ENCODE peak calls at places on chromosomes 7 and 10, in five cellular contexts. Y, G, I, Z and T are unnamed samples.

GRCh38 chr7:95620631-95621030 is 24.3 kb upstream of the PDK4 start:
- DNase-seq in G (no peak), Y (no peak), Z (no peak), I (no peak), T (no peak)

GRCh38 chr7:5533821-5534367 is 110.3 kb upstream of the TNRC18 start:
- DNase-seq in Z (no peak), I (no peak), G (no peak), Y (no peak), T (no peak)

GRCh38 chr7:4792537-4793126 is 17.2 kb downstream of the AP5Z1 start:
- DNase-seq in Z (no peak), G (no peak), I (no peak), Y (no peak), T (no peak)

GRCh38 chr7:30598121-30598876 is 3.6 kb downstream of the GARS1 start:
- DNase-seq in Z (no peak), I (no peak), Y (peak; percentile 35), G (no peak), T (no peak)

GRCh38 chr7:35697414-35698175 is 2.7 kb upstream of the HERPUD2 start:
- DNase-seq in Z (no peak), I (no peak), Y (peak; percentile 77), G (no peak), T (no peak)

GRCh38 chr7:99036531-99037175 is 107.3 kb downstream of the SMURF1 start:
- DNase-seq in Z (no peak), G (no peak), Y (peak; percentile 12), I (peak; percentile 51), T (no peak)

GRCh38 chr7:137576481-137576880 is 232.9 kb upstream of the PTN start:
- DNase-seq in Z (no peak), G (no peak), Y (no peak), I (no peak), T (no peak)

GRCh38 chr7:30740417-30741181 is 11.3 kb upstream of the INMT start:
- DNase-seq in G (no peak), I (peak; percentile 90), Y (peak; percentile 65), Z (peak; percentile 73), T (peak; percentile 52)

GRCh38 chr10:14605231-14605925 is 169.3 kb downstream of the FAM107B start:
- DNase-seq in G (no peak), I (no peak), Z (no peak), Y (peak; percentile 68), T (no peak)

GRCh38 chr10:44513592-44513991 is 128.7 kb upstream of the CXCL12 start:
- DNase-seq in I (no peak), Y (peak; percentile 59), G (no peak), Z (no peak), T (no peak)

GRCh38 chr7:138882249-138882648 is 84.3 kb upstream of the ATP6V0A4 start:
- DNase-seq in Z (no peak), I (no peak), Y (no peak), G (no peak), T (no peak)

GRCh38 chr10:107481224-107481623 is 316.7 kb upstream of the SORCS1 start:
- DNase-seq in Y (no peak), Z (no peak), G (no peak), I (no peak), T (no peak)

GRCh38 chr7:155959894-155960293 is 147.6 kb upstream of the SHH start:
- DNase-seq in Y (no peak), G (no peak), I (no peak), Z (no peak), T (no peak)

GRCh38 chr7:80372415-80372814 is 139.4 kb downstream of the GNAT3 start:
- DNase-seq in I (no peak), Y (peak; percentile 76), Z (no peak), G (no peak), T (no peak)

GRCh38 chr10:90652519-90652918 is 205.3 kb downstream of the HTR7 start:
- DNase-seq in Z (no peak), G (no peak), Y (no peak), I (no peak), T (no peak)